ENCODE peak calls at places on chromosome 15, in seven cellular contexts. W, S, T, M, V, B and O are unnamed samples.

GRCh38 chr15:68802373-68802772 is 18.3 kb downstream of the ANP32A start:
- DNase-seq in M (no peak), T (no peak), V (no peak), B (no peak), W (no peak), S (no peak), O (no peak)

GRCh38 chr15:62758126-62758951 is 284.2 kb upstream of the TPM1 start:
- DNase-seq in B (no peak), S (no peak), T (peak), W (peak), M (peak), V (peak), O (peak)

GRCh38 chr15:25798207-25798931 is 64.8 kb downstream of the ATP10A start:
- DNase-seq in S (no peak), B (no peak), T (no peak), W (peak), M (no peak), V (no peak), O (no peak)

GRCh38 chr15:69037977-69038376 is 23.5 kb downstream of the NOX5 start:
- DNase-seq in M (no peak), W (no peak), S (no peak), B (no peak), T (no peak), V (no peak), O (no peak)

GRCh38 chr15:90364251-90364650 is 12.2 kb downstream of the ZNF774 start:
- DNase-seq in V (no peak), S (no peak), W (peak), M (peak), B (no peak), T (no peak), O (no peak)

GRCh38 chr15:89472785-89473256 is 23.6 kb downstream of the RHCG start:
- DNase-seq in S (peak), W (peak), B (no peak), T (no peak), V (peak), M (peak), O (peak)

GRCh38 chr15:39638041-39638440 is 57.2 kb downstream of the THBS1 start:
- DNase-seq in T (no peak), W (no peak), M (no peak), B (no peak), S (no peak), V (no peak), O (no peak)

GRCh38 chr15:80942746-80943565 is 46.7 kb downstream of the MESD start:
- DNase-seq in T (no peak), S (no peak), B (no peak), M (no peak), W (peak), V (no peak), O (no peak)

GRCh38 chr15:82849556-82850241 is 40.3 kb downstream of the WHAMM start:
- DNase-seq in T (peak), B (peak), W (peak), V (peak), S (peak), M (peak), O (peak)

DNA sequence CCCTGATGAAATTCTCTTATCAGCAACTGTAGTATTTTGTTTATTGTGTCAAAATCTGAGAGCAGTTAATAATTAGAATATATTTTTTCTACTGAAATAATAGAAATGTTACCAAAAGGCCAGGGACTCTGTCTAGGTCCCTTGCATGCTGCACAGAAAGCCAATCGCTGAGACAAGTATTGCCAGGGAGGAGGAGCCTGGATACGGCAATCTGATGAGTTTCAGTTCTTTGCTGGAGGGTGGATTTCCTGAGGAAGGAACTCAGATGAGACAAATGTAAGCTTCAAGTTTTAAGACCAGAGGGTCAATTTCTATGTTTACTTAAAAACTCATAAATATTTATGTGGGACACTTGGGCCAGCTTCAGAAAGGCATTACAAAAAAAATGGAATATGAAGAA is 252.2 kb downstream of the GABRG3 start:
- DNase-seq in V (no peak), W (no peak), B (no peak), M (no peak), S (no peak), T (no peak), O (no peak)
- TF ChIP-seq CTCF in V (no peak), W (no peak), B (no peak), M (no peak), S (no peak), T (no peak), O (no peak)

GRCh38 chr15:41972341-41973237 is at the start of gene EHD4:
- DNase-seq in S (peak), M (peak), V (peak), W (peak), B (peak), T (peak), O (peak)

GRCh38 chr15:41969851-41970431 is 2.4 kb downstream of the EHD4 start:
- DNase-seq in B (no peak), V (no peak), S (peak), W (no peak), T (no peak), M (no peak), O (no peak)

GRCh38 chr15:41970456-41970855 is 1.9 kb downstream of the EHD4 start:
- DNase-seq in M (no peak), V (no peak), T (no peak), B (no peak), S (peak), W (no peak), O (no peak)

GRCh38 chr15:41971893-41972340 is 440 bp downstream of the EHD4 start:
- DNase-seq in M (no peak), W (no peak), T (no peak), S (no peak), V (peak), B (peak), O (peak)

GRCh38 chr15:41971089-41971892 is 1.1 kb downstream of the EHD4 start:
- DNase-seq in V (peak), S (peak), T (no peak), M (peak), W (peak), B (peak), O (peak)
- TF ChIP-seq CTCF in V (no peak), S (no peak), T (no peak), M (no peak), W (no peak), B (no peak), O (peak)

GRCh38 chr15:77983708-77984445 is 93.6 kb downstream of the TBC1D2B start:
- DNase-seq in M (no peak), W (peak), B (no peak), V (peak), T (no peak), S (no peak), O (no peak)
- TF ChIP-seq CTCF in M (peak), W (no peak), B (no peak), V (no peak), T (no peak), S (peak), O (no peak)

DNA sequence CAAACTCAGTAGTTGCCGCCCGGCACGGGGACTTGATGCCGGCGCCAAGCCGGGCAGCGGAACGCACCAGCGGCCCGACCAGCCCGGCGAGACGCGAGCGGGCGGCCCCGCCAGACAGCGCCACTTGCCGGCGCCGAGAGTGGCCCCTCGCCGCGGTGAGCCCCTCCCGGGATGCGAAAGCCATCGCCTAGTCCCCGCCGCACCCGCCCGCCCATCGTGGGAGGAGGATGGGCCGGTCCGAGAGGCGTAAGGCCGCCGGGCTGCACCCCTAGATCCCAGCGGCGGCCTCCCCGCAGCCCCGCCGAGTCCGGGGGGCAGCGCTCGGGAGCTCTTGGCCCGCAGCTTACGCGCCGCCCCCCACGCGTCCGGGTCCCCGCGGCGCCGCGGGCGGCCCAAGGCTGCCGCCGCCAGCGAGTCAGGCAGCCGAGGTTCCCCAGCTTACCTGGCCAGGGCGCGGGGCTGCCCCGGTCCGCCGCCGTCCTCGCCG is 609 bp downstream of the GOLGA8A start:
- DNase-seq in M (peak), T (no peak), W (peak), B (peak), V (peak), S (no peak), O (peak)
- TF ChIP-seq CTCF in M (peak), T (no peak), W (no peak), B (no peak), V (no peak), S (no peak), O (no peak)

DNA sequence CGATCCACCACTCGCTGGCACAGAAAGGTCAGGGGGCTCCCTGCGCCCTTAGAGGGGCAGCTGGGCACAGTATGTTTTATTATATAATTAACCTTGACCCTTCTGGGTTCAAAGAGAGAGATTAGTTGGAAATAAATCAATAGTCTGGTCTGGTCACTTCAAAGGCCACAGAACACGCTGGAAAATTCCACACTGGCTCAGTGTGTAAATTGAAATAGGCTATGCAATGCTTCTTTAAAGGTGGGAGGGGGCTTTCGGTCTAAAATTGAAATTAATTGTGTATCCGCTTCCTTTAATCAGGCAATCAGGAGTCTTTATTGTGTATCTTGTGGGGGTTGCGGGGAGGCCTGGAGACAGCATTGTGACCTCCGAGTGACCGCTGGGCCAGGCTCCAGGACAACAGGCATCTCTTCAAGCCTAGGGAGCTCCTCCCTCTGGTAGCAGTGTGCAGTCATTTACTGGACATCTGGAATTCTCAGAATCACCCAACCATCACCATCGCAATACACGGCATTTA is 8.0 kb downstream of the RNU5B-1 start:
- DNase-seq in M (no peak), W (no peak), S (no peak), V (no peak), B (peak), T (no peak), O (peak)
- TF ChIP-seq CTCF in M (no peak), W (no peak), S (no peak), V (no peak), B (no peak), T (no peak), O (no peak)